ENCODE peak calls at places on chromosomes 3 and 15, in five cellular contexts. One of them, this sample, is unnamed.
A peak's percentile ranks its signal among the peaks of the same experiment; 100 is the strongest.

GRCh38 chr3:157122116-157122515 is 37.8 kb downstream of the CCNL1 start:
- DNase-seq in right atrium auricular region: no peak
- DNase-seq in sciatic nerve: no peak
- DNase-seq in HEK293T: no peak
- DNase-seq in transverse colon: no peak
- DNase-seq in this sample: no peak

GRCh38 chr15:75203908-75204263 is 2.2 kb downstream of the C15orf39 start:
- DNase-seq in right atrium auricular region: no peak
- DNase-seq in HEK293T: no peak
- DNase-seq in sciatic nerve: no peak
- DNase-seq in transverse colon: no peak
- DNase-seq in this sample: no peak

GRCh38 chr15:73709671-73710070 is 25.5 kb downstream of the CD276 start:
- DNase-seq in HEK293T: no peak
- DNase-seq in transverse colon: peak; percentile 47
- DNase-seq in sciatic nerve: no peak
- DNase-seq in right atrium auricular region: no peak
- DNase-seq in this sample: no peak

GRCh38 chr3:127808197-127808596 is 14.1 kb downstream of the MGLL start:
- DNase-seq in sciatic nerve: no peak
- DNase-seq in right atrium auricular region: no peak
- DNase-seq in HEK293T: no peak
- DNase-seq in transverse colon: no peak
- DNase-seq in this sample: no peak

GRCh38 chr3:65861718-65862117 is 177.0 kb downstream of the MAGI1 start:
- DNase-seq in sciatic nerve: no peak
- DNase-seq in HEK293T: no peak
- DNase-seq in right atrium auricular region: no peak
- DNase-seq in transverse colon: no peak
- DNase-seq in this sample: no peak

GRCh38 chr3:134291300-134292254 is 40.9 kb upstream of the RYK start:
- DNase-seq in right atrium auricular region: peak; percentile 84
- DNase-seq in HEK293T: no peak
- DNase-seq in sciatic nerve: peak; percentile 83
- DNase-seq in transverse colon: peak; percentile 63
- DNase-seq in this sample: no peak

GRCh38 chr15:48385431-48385830 is 54.2 kb downstream of the DUT start:
- DNase-seq in HEK293T: no peak
- DNase-seq in sciatic nerve: no peak
- DNase-seq in transverse colon: no peak
- DNase-seq in right atrium auricular region: no peak
- DNase-seq in this sample: no peak

GRCh38 chr15:33700695-33701303 is 267.5 kb upstream of the CHRM5 start:
- DNase-seq in transverse colon: peak; percentile 53
- DNase-seq in right atrium auricular region: peak; percentile 78
- DNase-seq in HEK293T: peak; percentile 59
- DNase-seq in sciatic nerve: peak; percentile 76
- DNase-seq in this sample: no peak

GRCh38 chr15:52217186-52217585 is 26.0 kb upstream of the GNB5 start:
- DNase-seq in right atrium auricular region: no peak
- DNase-seq in HEK293T: peak; percentile 8
- DNase-seq in transverse colon: peak; percentile 19
- DNase-seq in sciatic nerve: no peak
- DNase-seq in this sample: no peak

GRCh38 chr15:52698514-52698913 is 19.3 kb upstream of the ATOSA start:
- DNase-seq in sciatic nerve: no peak
- DNase-seq in right atrium auricular region: no peak
- DNase-seq in HEK293T: no peak
- DNase-seq in transverse colon: no peak
- DNase-seq in this sample: no peak

GRCh38 chr3:7813412-7813811 is 688.2 kb upstream of the LMCD1 start:
- DNase-seq in right atrium auricular region: no peak
- DNase-seq in sciatic nerve: no peak
- DNase-seq in HEK293T: no peak
- DNase-seq in transverse colon: no peak
- DNase-seq in this sample: no peak

GRCh38 chr15:91422704-91423254 is 322.7 kb downstream of the SV2B start:
- DNase-seq in HEK293T: no peak
- DNase-seq in transverse colon: no peak
- DNase-seq in sciatic nerve: no peak
- DNase-seq in right atrium auricular region: no peak
- DNase-seq in this sample: no peak

GRCh38 chr3:137194301-137194700 is 236.5 kb downstream of the IL20RB start:
- DNase-seq in sciatic nerve: no peak
- DNase-seq in HEK293T: no peak
- DNase-seq in right atrium auricular region: no peak
- DNase-seq in transverse colon: no peak
- DNase-seq in this sample: no peak

GRCh38 chr15:63968700-63969099 is 77.6 kb downstream of the DAPK2 start:
- DNase-seq in HEK293T: no peak
- DNase-seq in right atrium auricular region: peak; percentile 23
- DNase-seq in sciatic nerve: no peak
- DNase-seq in transverse colon: peak; percentile 67
- DNase-seq in this sample: no peak

GRCh38 chr3:75295013-75295412 is 369.1 kb upstream of the FRG2C start:
- DNase-seq in transverse colon: no peak
- DNase-seq in sciatic nerve: no peak
- DNase-seq in right atrium auricular region: no peak
- DNase-seq in HEK293T: no peak
- DNase-seq in this sample: no peak

GRCh38 chr3:125104639-125105038 is 48.8 kb upstream of the HEG1 start:
- DNase-seq in HEK293T: no peak
- DNase-seq in transverse colon: no peak
- DNase-seq in right atrium auricular region: no peak
- DNase-seq in sciatic nerve: no peak
- DNase-seq in this sample: no peak

GRCh38 chr3:179464296-179465092 is 13.2 kb upstream of the GNB4 start:
- DNase-seq in HEK293T: no peak
- DNase-seq in sciatic nerve: no peak
- DNase-seq in transverse colon: no peak
- DNase-seq in right atrium auricular region: no peak
- DNase-seq in this sample: no peak

GRCh38 chr3:38711321-38711720 is 61.8 kb upstream of the SCN5A start:
- DNase-seq in right atrium auricular region: no peak
- DNase-seq in sciatic nerve: no peak
- DNase-seq in transverse colon: no peak
- DNase-seq in HEK293T: no peak
- DNase-seq in this sample: no peak